ENCODE peak calls at places on chromosomes 6 and 20, in nine cellular contexts. J is heart left ventricle; P is stimulated activated naive CD4-positive, alpha-beta T cell treated with Interleukin-2 at 50 U/mL for 16 hours; N is stimulated activated CD4-positive, alpha-beta T cell treated with anti-CD3 and anti-CD28 coated beads, Interleukin-15, amount 100 ng/mL, for 24 hours; V is GM20000; A is choroid plexus epithelial cell; E is PC-3; G is left ventricle myocardium inferior; Y is GM23248. I is an unnamed sample.

GRCh38 chr6:97697450-97697849 is 414.4 kb upstream of the MMS22L start:
- DNase-seq in J (no peak), P (no peak), N (no peak), V (no peak), A (peak), E (no peak), G (no peak), Y (peak), I (peak)

GRCh38 chr20:48431635-48432034 is 396.2 kb downstream of the PREX1 start:
- DNase-seq in J (no peak), P (no peak), N (no peak), V (no peak), A (no peak), E (no peak), G (no peak), Y (no peak), I (no peak)

GRCh38 chr20:61400499-61400898 is 148.4 kb downstream of the CDH4 start:
- DNase-seq in J (no peak), P (no peak), N (no peak), V (no peak), A (no peak), E (no peak), G (no peak), Y (no peak), I (no peak)

GRCh38 chr20:1388706-1389483 is 4.0 kb downstream of the FKBP1A start:
- DNase-seq in J (no peak), P (no peak), N (peak), V (no peak), A (no peak), E (no peak), G (no peak), Y (peak), I (no peak)

GRCh38 chr6:140124498-140124897 is 750.0 kb upstream of the CITED2 start:
- DNase-seq in J (no peak), P (no peak), N (no peak), V (no peak), A (no peak), E (no peak), G (no peak), Y (no peak), I (no peak)

GRCh38 chr6:22149501-22150490 is 147.0 kb downstream of the PRL start:
- DNase-seq in J (no peak), P (no peak), N (no peak), V (no peak), A (peak), E (no peak), G (no peak), Y (no peak), I (no peak)

GRCh38 chr6:140083375-140083774 is 708.9 kb upstream of the CITED2 start:
- DNase-seq in J (no peak), P (no peak), N (no peak), V (no peak), A (no peak), E (peak), G (no peak), Y (no peak), I (no peak)

GRCh38 chr6:30613251-30614043 is 3.6 kb downstream of the PPP1R10 start:
- DNase-seq in J (no peak), P (no peak), N (no peak), V (no peak), A (peak), E (peak), G (no peak), Y (peak), I (no peak)

GRCh38 chr20:12113468-12114371 is 196.0 kb downstream of the BTBD3 start:
- DNase-seq in J (peak), P (no peak), N (no peak), V (no peak), A (peak), E (peak), G (no peak), Y (no peak), I (no peak)

GRCh38 chr6:46776070-46776752 is 17.0 kb upstream of the MEP1A start:
- DNase-seq in J (no peak), P (no peak), N (no peak), V (no peak), A (no peak), E (no peak), G (no peak), Y (no peak), I (no peak)

GRCh38 chr6:151962246-151962846 is 154.9 kb downstream of the ESR1 start:
- DNase-seq in J (no peak), P (no peak), N (peak), V (no peak), A (peak), E (peak), G (no peak), Y (peak), I (peak)

GRCh38 chr6:157715766-157716171 is 107.3 kb upstream of the SNX9 start:
- DNase-seq in J (peak), P (no peak), N (no peak), V (no peak), A (peak), E (no peak), G (peak), Y (peak), I (peak)

GRCh38 chr6:16873698-16874097 is 112.4 kb upstream of the ATXN1 start:
- DNase-seq in J (no peak), P (no peak), N (no peak), V (no peak), A (no peak), E (no peak), G (no peak), Y (no peak), I (no peak)

GRCh38 chr6:4017847-4018193 is 61.1 kb downstream of the FAM217A start:
- DNase-seq in J (no peak), P (no peak), N (no peak), V (peak), A (peak), E (peak), G (no peak), Y (peak), I (no peak)

GRCh38 chr20:63599396-63600050 is 25.5 kb upstream of the HELZ2 start:
- DNase-seq in J (no peak), P (no peak), N (no peak), V (no peak), A (no peak), E (no peak), G (no peak), Y (no peak), I (no peak)

GRCh38 chr6:55276745-55277627 is 50.3 kb upstream of the GFRAL start:
- DNase-seq in J (peak), P (no peak), N (no peak), V (peak), A (peak), E (peak), G (peak), Y (peak), I (peak)

GRCh38 chr20:17614812-17615644 is 45.2 kb downstream of the DSTN start:
- DNase-seq in J (no peak), P (no peak), N (no peak), V (no peak), A (no peak), E (no peak), G (no peak), Y (no peak), I (no peak)

GRCh38 chr20:41413169-41413568 is 46.6 kb upstream of the EMILIN3 start:
- DNase-seq in J (no peak), P (no peak), N (no peak), V (no peak), A (no peak), E (no peak), G (no peak), Y (no peak), I (no peak)

GRCh38 chr20:45550765-45551164 is 3.6 kb upstream of the EPPIN start:
- DNase-seq in J (no peak), P (no peak), N (no peak), V (no peak), A (no peak), E (no peak), G (no peak), Y (no peak), I (no peak)

GRCh38 chr6:111900731-111901130 is 27.5 kb upstream of the FYN start:
- DNase-seq in J (no peak), P (no peak), N (no peak), V (no peak), A (no peak), E (no peak), G (no peak), Y (no peak), I (no peak)

GRCh38 chr6:148520109-148520841 is 177.6 kb downstream of the SASH1 start:
- DNase-seq in J (no peak), P (no peak), N (no peak), V (peak), A (no peak), E (no peak), G (no peak), Y (peak), I (no peak)

GRCh38 chr6:5541751-5542432 is 280.6 kb downstream of the FARS2 start:
- DNase-seq in J (no peak), P (no peak), N (no peak), V (no peak), A (peak), E (peak), G (no peak), Y (peak), I (no peak)